ENCODE peak calls at places on chromosomes 6 and 20, in six cellular contexts. One of them, this sample, is unnamed.

GRCh38 chr6:113860165-113860955 is 3.2 kb downstream of the MARCKS start:
- DNase-seq in suprapubic skin: no peak
- DNase-seq in upper lobe of left lung: no peak
- DNase-seq in uterus: peak; percentile 49
- DNase-seq in stomach: peak; percentile 29
- DNase-seq in IMR-90: peak; percentile 45
- DNase-seq in this sample: peak; percentile 49

GRCh38 chr6:163291622-163292021 is 122.9 kb upstream of the QKI start:
- DNase-seq in suprapubic skin: no peak
- DNase-seq in upper lobe of left lung: no peak
- DNase-seq in uterus: no peak
- DNase-seq in stomach: no peak
- DNase-seq in IMR-90: no peak
- DNase-seq in this sample: no peak

GRCh38 chr6:149060985-149061760 is 256.3 kb upstream of the TAB2 start:
- DNase-seq in suprapubic skin: no peak
- DNase-seq in upper lobe of left lung: no peak
- DNase-seq in uterus: no peak
- DNase-seq in stomach: peak; percentile 50
- DNase-seq in IMR-90: peak; percentile 70
- DNase-seq in this sample: no peak

GRCh38 chr6:49454787-49455709 is 8.0 kb downstream of the MMUT start:
- DNase-seq in suprapubic skin: no peak
- DNase-seq in upper lobe of left lung: no peak
- DNase-seq in uterus: no peak
- DNase-seq in stomach: no peak
- DNase-seq in IMR-90: no peak
- DNase-seq in this sample: no peak

GRCh38 chr6:31007694-31008093 is 2.6 kb upstream of the MUC22 start:
- DNase-seq in suprapubic skin: no peak
- DNase-seq in upper lobe of left lung: peak; percentile 25
- DNase-seq in uterus: no peak
- DNase-seq in stomach: no peak
- DNase-seq in IMR-90: peak; percentile 93
- DNase-seq in this sample: no peak

GRCh38 chr6:158642097-158642601 is 2.4 kb downstream of the DYNLT1 start:
- DNase-seq in suprapubic skin: no peak
- DNase-seq in upper lobe of left lung: peak; percentile 59
- DNase-seq in uterus: peak; percentile 54
- DNase-seq in stomach: peak; percentile 22
- DNase-seq in IMR-90: peak; percentile 96
- DNase-seq in this sample: no peak

GRCh38 chr6:28635547-28636158 is 110.0 kb downstream of the GPX5 start:
- DNase-seq in suprapubic skin: no peak
- DNase-seq in upper lobe of left lung: no peak
- DNase-seq in uterus: no peak
- DNase-seq in stomach: no peak
- DNase-seq in IMR-90: no peak
- DNase-seq in this sample: no peak

GRCh38 chr6:24489881-24490280 is 503 bp upstream of the GPLD1 start:
- DNase-seq in suprapubic skin: no peak
- DNase-seq in upper lobe of left lung: peak; percentile 69
- DNase-seq in uterus: no peak
- DNase-seq in stomach: no peak
- DNase-seq in IMR-90: peak; percentile 28
- DNase-seq in this sample: no peak

GRCh38 chr6:47413752-47414516 is 63.7 kb upstream of the CD2AP start:
- DNase-seq in suprapubic skin: no peak
- DNase-seq in upper lobe of left lung: peak; percentile 31
- DNase-seq in uterus: no peak
- DNase-seq in stomach: peak; percentile 35
- DNase-seq in IMR-90: peak; percentile 69
- DNase-seq in this sample: no peak

GRCh38 chr6:132673376-132674094 is 14.6 kb upstream of the TAAR1 start:
- DNase-seq in suprapubic skin: no peak
- DNase-seq in upper lobe of left lung: no peak
- DNase-seq in uterus: no peak
- DNase-seq in stomach: peak; percentile 35
- DNase-seq in IMR-90: no peak
- DNase-seq in this sample: no peak

GRCh38 chr6:34743625-34744293 is 13.5 kb upstream of the SNRPC start:
- DNase-seq in suprapubic skin: peak; percentile 61
- DNase-seq in upper lobe of left lung: no peak
- DNase-seq in uterus: no peak
- DNase-seq in stomach: no peak
- DNase-seq in IMR-90: no peak
- DNase-seq in this sample: no peak

DNA sequence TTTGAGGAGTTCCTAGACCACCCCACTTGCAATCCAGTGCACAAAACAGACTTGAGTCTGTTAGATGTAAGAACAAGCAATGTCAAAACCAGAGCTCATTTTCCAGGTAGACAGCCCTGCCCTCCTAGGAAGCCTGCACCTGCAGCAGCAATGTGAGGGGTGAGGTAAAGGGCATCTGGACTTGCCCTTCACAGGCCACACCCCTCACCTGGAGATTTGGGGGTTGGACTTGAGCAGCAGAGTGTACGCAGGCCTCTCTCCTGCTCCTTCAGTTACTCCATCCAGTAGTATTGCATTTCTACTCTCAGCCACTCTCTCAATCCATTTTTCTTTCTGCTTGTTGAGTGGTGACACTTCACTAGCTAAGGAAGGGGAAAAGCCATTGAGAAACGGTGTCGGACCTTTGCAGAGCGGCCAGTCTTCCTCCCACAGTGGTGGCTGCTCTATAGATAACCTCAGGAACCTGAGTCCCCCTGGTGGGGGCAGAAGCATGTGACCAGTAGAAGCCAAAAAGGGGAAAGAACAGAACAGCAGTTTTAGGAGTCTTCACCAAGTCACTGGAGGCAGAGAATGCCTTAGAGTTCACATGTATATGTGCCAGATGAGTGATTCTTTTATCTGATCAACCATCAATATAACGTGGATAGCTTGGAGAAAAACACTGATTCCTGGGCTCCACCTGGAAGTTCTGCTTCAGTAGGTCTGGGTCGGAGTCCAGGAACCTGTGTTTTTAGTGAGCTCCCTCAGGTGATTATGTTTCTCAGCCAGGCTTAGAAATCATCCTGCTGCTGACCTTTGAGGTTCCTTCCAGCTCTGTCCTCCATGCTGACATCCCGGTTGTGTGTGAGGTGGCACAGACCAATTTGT is 28.0 kb downstream of the ARFGEF2 start:
- DNase-seq in suprapubic skin: no peak
- DNase-seq in upper lobe of left lung: peak; percentile 36
- DNase-seq in uterus: no peak
- DNase-seq in stomach: peak; percentile 46
- DNase-seq in IMR-90: no peak
- DNase-seq in this sample: no peak
- TF ChIP-seq CTCF in suprapubic skin: no peak
- TF ChIP-seq CTCF in upper lobe of left lung: no peak
- TF ChIP-seq CTCF in uterus: no peak
- TF ChIP-seq CTCF in stomach: no peak
- TF ChIP-seq CTCF in IMR-90: no peak
- TF ChIP-seq CTCF in this sample: no peak

GRCh38 chr6:52517502-52518278 is 59.2 kb downstream of the TRAM2 start:
- DNase-seq in suprapubic skin: no peak
- DNase-seq in upper lobe of left lung: peak; percentile 70
- DNase-seq in uterus: peak; percentile 92
- DNase-seq in stomach: peak; percentile 73
- DNase-seq in IMR-90: peak; percentile 98
- DNase-seq in this sample: peak; percentile 88
- TF ChIP-seq POLR2A in suprapubic skin: no peak
- TF ChIP-seq POLR2A in upper lobe of left lung: no peak
- TF ChIP-seq POLR2A in uterus: peak; percentile 53
- TF ChIP-seq POLR2A in stomach: no peak
- TF ChIP-seq POLR2A in IMR-90: peak; percentile 72
- TF ChIP-seq POLR2A in this sample: peak; percentile 50

GRCh38 chr6:41635365-41635764 is 2.9 kb upstream of the MDFI start:
- DNase-seq in suprapubic skin: no peak
- DNase-seq in upper lobe of left lung: no peak
- DNase-seq in uterus: no peak
- DNase-seq in stomach: no peak
- DNase-seq in IMR-90: no peak
- DNase-seq in this sample: peak; percentile 19

GRCh38 chr6:41638002-41638800 is at the start of gene MDFI:
- DNase-seq in suprapubic skin: no peak
- DNase-seq in upper lobe of left lung: no peak
- DNase-seq in uterus: peak; percentile 36
- DNase-seq in stomach: no peak
- DNase-seq in IMR-90: no peak
- DNase-seq in this sample: peak; percentile 6

GRCh38 chr6:41637179-41638001 is 878 bp upstream of the MDFI start:
- DNase-seq in suprapubic skin: no peak
- DNase-seq in upper lobe of left lung: no peak
- DNase-seq in uterus: no peak
- DNase-seq in stomach: peak; percentile 41
- DNase-seq in IMR-90: no peak
- DNase-seq in this sample: no peak

GRCh38 chr6:41634657-41635056 is 3.6 kb upstream of the MDFI start:
- DNase-seq in suprapubic skin: no peak
- DNase-seq in upper lobe of left lung: no peak
- DNase-seq in uterus: no peak
- DNase-seq in stomach: no peak
- DNase-seq in IMR-90: no peak
- DNase-seq in this sample: peak; percentile 46

GRCh38 chr6:41636803-41637178 is 1.5 kb upstream of the MDFI start:
- DNase-seq in suprapubic skin: peak; percentile 87
- DNase-seq in upper lobe of left lung: peak; percentile 65
- DNase-seq in uterus: no peak
- DNase-seq in stomach: peak; percentile 82
- DNase-seq in IMR-90: no peak
- DNase-seq in this sample: no peak
- H3K4me3 ChIP-seq in suprapubic skin: peak overlapping the region; percentile 60
- H3K4me3 ChIP-seq in upper lobe of left lung: peak overlapping the region; percentile 38
- H3K4me3 ChIP-seq in uterus: peak overlapping the region; percentile 7
- H3K4me3 ChIP-seq in stomach: peak overlapping the region; percentile 46
- H3K4me3 ChIP-seq in IMR-90: no peak overlapping the region
- H3K4me3 ChIP-seq in this sample: no peak overlapping the region

GRCh38 chr6:157219201-157220200 is 103.8 kb downstream of the TMEM242 start:
- DNase-seq in suprapubic skin: no peak
- DNase-seq in upper lobe of left lung: no peak
- DNase-seq in uterus: no peak
- DNase-seq in stomach: no peak
- DNase-seq in IMR-90: peak; percentile 63
- DNase-seq in this sample: no peak
- TF ChIP-seq CTCF in suprapubic skin: no peak
- TF ChIP-seq CTCF in upper lobe of left lung: no peak
- TF ChIP-seq CTCF in uterus: no peak
- TF ChIP-seq CTCF in stomach: no peak
- TF ChIP-seq CTCF in IMR-90: no peak
- TF ChIP-seq CTCF in this sample: no peak

GRCh38 chr6:33088931-33089640 is 13.3 kb downstream of the HLA-DPB1 start:
- DNase-seq in suprapubic skin: no peak
- DNase-seq in upper lobe of left lung: no peak
- DNase-seq in uterus: no peak
- DNase-seq in stomach: no peak
- DNase-seq in IMR-90: no peak
- DNase-seq in this sample: no peak
- TF ChIP-seq POLR2A in suprapubic skin: no peak
- TF ChIP-seq POLR2A in upper lobe of left lung: no peak
- TF ChIP-seq POLR2A in uterus: no peak
- TF ChIP-seq POLR2A in stomach: no peak
- TF ChIP-seq POLR2A in IMR-90: no peak
- TF ChIP-seq POLR2A in this sample: no peak

GRCh38 chr6:121520337-121521163 is 85.1 kb downstream of the GJA1 start:
- DNase-seq in suprapubic skin: no peak
- DNase-seq in upper lobe of left lung: no peak
- DNase-seq in uterus: no peak
- DNase-seq in stomach: no peak
- DNase-seq in IMR-90: peak; percentile 89
- DNase-seq in this sample: no peak

GRCh38 chr6:121522771-121523386 is 87.4 kb downstream of the GJA1 start:
- DNase-seq in suprapubic skin: no peak
- DNase-seq in upper lobe of left lung: no peak
- DNase-seq in uterus: no peak
- DNase-seq in stomach: no peak
- DNase-seq in IMR-90: peak; percentile 35
- DNase-seq in this sample: no peak

GRCh38 chr6:121523628-121524027 is 88.2 kb downstream of the GJA1 start:
- DNase-seq in suprapubic skin: no peak
- DNase-seq in upper lobe of left lung: no peak
- DNase-seq in uterus: no peak
- DNase-seq in stomach: no peak
- DNase-seq in IMR-90: peak; percentile 14
- DNase-seq in this sample: no peak

GRCh38 chr6:121521164-121521555 is 85.7 kb downstream of the GJA1 start:
- DNase-seq in suprapubic skin: no peak
- DNase-seq in upper lobe of left lung: no peak
- DNase-seq in uterus: no peak
- DNase-seq in stomach: no peak
- DNase-seq in IMR-90: peak; percentile 0
- DNase-seq in this sample: no peak

GRCh38 chr6:121522265-121522664 is 86.8 kb downstream of the GJA1 start:
- DNase-seq in suprapubic skin: no peak
- DNase-seq in upper lobe of left lung: peak; percentile 22
- DNase-seq in uterus: no peak
- DNase-seq in stomach: no peak
- DNase-seq in IMR-90: peak; percentile 96
- DNase-seq in this sample: no peak
- H3K4me3 ChIP-seq in suprapubic skin: no peak overlapping the region
- H3K4me3 ChIP-seq in upper lobe of left lung: no peak overlapping the region
- H3K4me3 ChIP-seq in uterus: peak overlapping the region; percentile 2
- H3K4me3 ChIP-seq in stomach: no peak overlapping the region
- H3K4me3 ChIP-seq in IMR-90: peak overlapping the region; percentile 29
- H3K4me3 ChIP-seq in this sample: no peak overlapping the region